ENCODE peak calls at places on chromosome 11, in six cellular contexts. Z, V, R, W, D and U are unnamed samples.

GRCh38 chr11:2582958-2583604 is 116.7 kb downstream of the KCNQ1OT1 start:
- DNase-seq in Z (peak; percentile 10), V (peak; percentile 6), R (peak; percentile 45), W (peak; percentile 24), D (no peak), U (no peak)

GRCh38 chr11:59172345-59173079 is 580 bp downstream of the DTX4 start:
- DNase-seq in Z (no peak), V (peak; percentile 52), R (peak; percentile 72), W (peak; percentile 29), D (no peak), U (peak; percentile 86)

GRCh38 chr11:85912414-85912813 is 57.2 kb downstream of the CCDC83 start:
- DNase-seq in Z (no peak), V (no peak), R (no peak), W (no peak), D (no peak), U (no peak)

GRCh38 chr11:132605794-132606570 is 926.3 kb downstream of the OPCML start:
- DNase-seq in Z (no peak), V (no peak), R (no peak), W (no peak), D (no peak), U (peak; percentile 66)

GRCh38 chr11:36540998-36541397 is 26.8 kb upstream of the RAG1 start:
- DNase-seq in Z (no peak), V (peak; percentile 51), R (no peak), W (peak; percentile 49), D (peak; percentile 60), U (no peak)

GRCh38 chr11:58963551-58964075 is 24.3 kb downstream of the GLYATL1 start:
- DNase-seq in Z (no peak), V (no peak), R (peak; percentile 80), W (peak; percentile 33), D (peak; percentile 30), U (no peak)

GRCh38 chr11:119726585-119727522 is 2.1 kb downstream of the NECTIN1 start:
- DNase-seq in Z (no peak), V (no peak), R (peak; percentile 65), W (no peak), D (no peak), U (no peak)

GRCh38 chr11:113113801-113114451 is 152.7 kb downstream of the NCAM1 start:
- DNase-seq in Z (no peak), V (no peak), R (no peak), W (no peak), D (no peak), U (no peak)

GRCh38 chr11:3043315-3043871 is 13.8 kb downstream of the CARS1 start:
- DNase-seq in Z (peak; percentile 27), V (peak; percentile 31), R (no peak), W (peak; percentile 78), D (no peak), U (no peak)

GRCh38 chr11:2890466-2891241 is 5.1 kb upstream of the CDKN1C start:
- DNase-seq in Z (peak; percentile 66), V (peak; percentile 73), R (peak; percentile 52), W (peak; percentile 93), D (peak; percentile 94), U (no peak)

GRCh38 chr11:117822031-117822521 is 2.5 kb downstream of the FXYD2 start:
- DNase-seq in Z (no peak), V (peak; percentile 49), R (peak; percentile 80), W (peak; percentile 49), D (peak; percentile 40), U (no peak)

GRCh38 chr11:64447717-64448598 is 89.0 kb downstream of the RPS6KA4 start:
- DNase-seq in Z (no peak), V (peak; percentile 36), R (no peak), W (peak; percentile 33), D (no peak), U (no peak)

GRCh38 chr11:74072721-74073120 is 63.8 kb upstream of the UCP3 start:
- DNase-seq in Z (no peak), V (no peak), R (no peak), W (no peak), D (no peak), U (no peak)

GRCh38 chr11:47396049-47396320 is 12.4 kb upstream of the SLC39A13 start:
- DNase-seq in Z (no peak), V (no peak), R (no peak), W (no peak), D (no peak), U (no peak)

GRCh38 chr11:3835752-3836151 is 5.0 kb downstream of the RHOG start:
- DNase-seq in Z (no peak), V (no peak), R (no peak), W (no peak), D (no peak), U (no peak)

GRCh38 chr11:130524132-130524790 is 75.8 kb downstream of the ADAMTS15 start:
- DNase-seq in Z (no peak), V (no peak), R (peak; percentile 10), W (no peak), D (no peak), U (no peak)

GRCh38 chr11:64208086-64208795 is 1.7 kb downstream of the FERMT3 start:
- DNase-seq in Z (no peak), V (no peak), R (no peak), W (no peak), D (no peak), U (no peak)

GRCh38 chr11:8293171-8293570 is 29.5 kb upstream of the LMO1 start:
- DNase-seq in Z (no peak), V (no peak), R (peak; percentile 35), W (no peak), D (no peak), U (no peak)

GRCh38 chr11:44944853-44945235 is 5.8 kb downstream of the TP53I11 start:
- DNase-seq in Z (no peak), V (no peak), R (no peak), W (no peak), D (no peak), U (no peak)

GRCh38 chr11:58524232-58525036 is 16.5 kb upstream of the OR5B21 start:
- DNase-seq in Z (peak; percentile 60), V (peak; percentile 61), R (peak; percentile 76), W (peak; percentile 69), D (peak; percentile 84), U (no peak)

DNA sequence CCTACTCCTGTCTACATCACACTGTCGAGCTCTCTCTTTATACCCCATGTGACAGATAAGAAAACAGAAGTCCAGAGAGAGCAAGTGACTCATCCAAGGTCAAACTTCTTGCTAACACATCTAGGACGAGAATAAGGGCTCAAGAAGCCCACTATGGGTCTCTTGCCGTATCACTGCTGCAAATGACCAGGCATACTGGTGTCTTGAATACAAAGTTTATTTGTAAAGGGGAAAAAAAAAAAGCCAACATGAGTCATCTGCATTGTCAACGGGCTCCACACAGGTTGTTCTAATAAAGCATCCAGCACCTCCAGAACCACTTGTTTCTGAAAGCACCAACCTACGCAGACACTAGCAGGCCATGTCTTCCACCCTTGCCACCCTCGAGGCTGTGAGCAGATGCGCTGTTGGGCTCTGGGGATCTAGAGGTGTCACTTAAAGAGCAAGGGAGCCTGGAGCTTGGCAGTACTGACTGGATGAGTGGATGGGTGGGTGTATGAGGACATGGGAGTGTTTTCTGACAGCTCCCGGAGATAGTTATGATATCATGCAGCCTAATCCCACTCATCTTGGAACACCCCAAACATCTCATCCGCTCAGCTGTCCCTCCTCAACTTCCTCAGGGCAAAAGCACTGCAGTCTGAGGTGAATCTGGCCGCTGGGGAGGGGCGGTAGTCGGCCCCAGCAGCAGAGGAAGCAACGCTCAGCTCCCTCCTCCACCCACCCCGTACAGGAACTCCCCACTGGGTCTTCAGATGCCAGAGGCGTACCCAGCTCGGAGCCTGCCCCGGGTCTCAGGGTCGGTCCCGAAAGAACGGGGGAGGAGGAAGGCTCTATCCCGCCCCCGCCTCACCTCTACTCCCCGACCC is 1.1 kb downstream of the SMCO4 start:
- DNase-seq in Z (no peak), V (peak; percentile 67), R (no peak), W (peak; percentile 46), D (peak; percentile 83), U (no peak)
- TF ChIP-seq POLR2A in Z (no peak), V (no peak), R (no peak), W (no peak), D (no peak), U (no peak)

GRCh38 chr11:68181719-68182451 is 31.2 kb downstream of the KMT5B start:
- DNase-seq in Z (no peak), V (no peak), R (no peak), W (no peak), D (no peak), U (no peak)
- TF ChIP-seq EP300 in Z (no peak), V (no peak), R (no peak), W (no peak), D (no peak), U (no peak)

GRCh38 chr11:10564692-10565318 is 3.7 kb downstream of the LYVE1 start:
- DNase-seq in Z (no peak), V (no peak), R (no peak), W (no peak), D (peak; percentile 25), U (no peak)

GRCh38 chr11:10566257-10566956 is 2.1 kb downstream of the LYVE1 start:
- DNase-seq in Z (no peak), V (no peak), R (no peak), W (no peak), D (no peak), U (no peak)

GRCh38 chr11:10567466-10567865 is 999 bp downstream of the LYVE1 start:
- DNase-seq in Z (no peak), V (no peak), R (no peak), W (no peak), D (no peak), U (no peak)

GRCh38 chr11:10565493-10565892 is 3.0 kb downstream of the LYVE1 start:
- DNase-seq in Z (no peak), V (no peak), R (no peak), W (no peak), D (no peak), U (no peak)

DNA sequence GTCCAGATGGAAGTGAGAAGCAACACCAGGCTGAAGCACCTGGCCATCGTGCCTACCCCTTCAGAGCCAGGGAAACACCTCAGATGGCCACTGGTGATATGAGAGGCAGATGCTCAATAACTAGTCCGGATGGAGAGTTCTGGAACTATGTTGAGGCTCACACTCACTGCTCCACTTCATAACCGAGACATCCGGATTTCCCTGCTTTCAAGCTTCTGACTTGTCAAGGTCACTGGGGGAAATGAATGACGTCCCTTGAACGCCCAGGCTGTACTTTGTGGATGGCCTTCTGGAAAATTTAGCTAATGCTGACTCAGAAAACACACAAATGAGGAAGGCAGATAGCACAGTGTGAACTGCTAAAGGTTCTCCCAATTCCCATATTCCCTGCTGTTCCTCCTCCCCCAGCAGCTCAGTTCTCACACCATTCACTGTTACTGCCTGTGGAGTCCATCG is at the start of gene LYVE1:
- DNase-seq in Z (no peak), V (peak; percentile 11), R (no peak), W (no peak), D (peak; percentile 12), U (no peak)
- TF ChIP-seq POLR2A in Z (no peak), V (no peak), R (no peak), W (no peak), D (no peak), U (peak; percentile 31)

GRCh38 chr11:27460158-27460565 is 12.4 kb downstream of the LGR4 start:
- DNase-seq in Z (no peak), V (no peak), R (no peak), W (no peak), D (no peak), U (no peak)
- TF ChIP-seq EP300 in Z (no peak), V (no peak), R (no peak), W (no peak), D (no peak), U (no peak)

GRCh38 chr11:105357764-105358163 is 218.2 kb upstream of the CARD18 start:
- DNase-seq in Z (no peak), V (no peak), R (no peak), W (no peak), D (no peak), U (no peak)

GRCh38 chr11:105361651-105362050 is 222.1 kb upstream of the CARD18 start:
- DNase-seq in Z (no peak), V (no peak), R (no peak), W (no peak), D (no peak), U (no peak)

GRCh38 chr11:105357146-105357545 is 217.6 kb upstream of the CARD18 start:
- DNase-seq in Z (no peak), V (no peak), R (no peak), W (no peak), D (no peak), U (no peak)
- TF ChIP-seq POLR2A in Z (no peak), V (no peak), R (no peak), W (no peak), D (no peak), U (no peak)